ENCODE peak calls at places on chromosomes 1 and 21, in six cellular contexts. E, D, L, A, N and H are unnamed samples.

GRCh38 chr1:53328490-53329182 is 766 bp upstream of the LRP8 start:
- DNase-seq in A (no peak), E (no peak), L (peak), D (peak), N (peak), H (no peak)

GRCh38 chr21:35751171-35751570 is 309.2 kb downstream of the SETD4 start:
- DNase-seq in E (no peak), D (no peak), N (no peak), L (no peak), A (no peak), H (no peak)

GRCh38 chr1:10671551-10672375 is 124.7 kb downstream of the CASZ1 start:
- DNase-seq in E (no peak), L (no peak), N (peak), D (no peak), A (no peak), H (no peak)

GRCh38 chr1:6473974-6474814 is 8.2 kb upstream of the TNFRSF25 start:
- DNase-seq in D (no peak), L (no peak), N (peak), A (no peak), E (no peak), H (no peak)

GRCh38 chr1:205456383-205456867 is 580 bp upstream of the BLACAT1 start:
- DNase-seq in L (no peak), E (no peak), N (no peak), D (no peak), A (no peak), H (no peak)

GRCh38 chr1:206066479-206067171 is 13.7 kb downstream of the RHEX start:
- DNase-seq in D (no peak), L (no peak), A (no peak), N (no peak), E (no peak), H (no peak)

GRCh38 chr1:67053535-67053784 is 488 bp downstream of the SLC35D1 start:
- DNase-seq in E (no peak), D (peak), N (peak), A (no peak), L (peak), H (no peak)

GRCh38 chr21:39189857-39190604 is 6.8 kb upstream of the PSMG1 start:
- DNase-seq in A (no peak), D (no peak), N (no peak), E (no peak), L (no peak), H (no peak)

GRCh38 chr1:185517808-185518419 is 200.9 kb upstream of the IVNS1ABP start:
- DNase-seq in A (no peak), L (no peak), E (no peak), D (no peak), N (no peak), H (no peak)

GRCh38 chr1:222124602-222125001 is 382.7 kb upstream of the DUSP10 start:
- DNase-seq in N (no peak), A (no peak), E (no peak), D (no peak), L (no peak), H (no peak)

GRCh38 chr1:55694297-55694696 is 479.1 kb upstream of the USP24 start:
- DNase-seq in N (no peak), D (no peak), A (no peak), L (no peak), E (no peak), H (no peak)

DNA sequence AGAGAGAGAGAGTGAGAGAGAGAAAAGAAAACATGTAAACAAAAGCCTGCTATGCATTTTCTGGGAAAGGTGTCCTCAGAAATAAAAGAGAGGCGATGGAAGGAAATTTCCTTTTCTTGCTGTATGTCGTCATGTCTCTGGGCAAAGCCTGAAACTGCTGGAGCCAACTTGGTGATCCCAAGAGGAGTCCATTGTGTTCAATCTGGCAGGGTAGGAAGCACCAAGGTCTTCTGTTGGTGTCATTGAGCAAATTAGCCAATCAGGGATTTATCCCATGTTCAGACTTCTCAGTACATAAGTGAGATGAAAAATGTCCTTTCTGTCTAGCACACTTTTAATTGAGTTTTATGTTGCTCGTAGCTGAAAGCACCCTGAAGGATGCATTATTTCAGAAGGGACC is 260.0 kb upstream of the KAZN start:
- DNase-seq in L (no peak), N (no peak), D (no peak), E (no peak), A (no peak), H (no peak)
- TF ChIP-seq EP300 in L (no peak), N (no peak), D (no peak), E (no peak), A (no peak), H (no peak)

DNA sequence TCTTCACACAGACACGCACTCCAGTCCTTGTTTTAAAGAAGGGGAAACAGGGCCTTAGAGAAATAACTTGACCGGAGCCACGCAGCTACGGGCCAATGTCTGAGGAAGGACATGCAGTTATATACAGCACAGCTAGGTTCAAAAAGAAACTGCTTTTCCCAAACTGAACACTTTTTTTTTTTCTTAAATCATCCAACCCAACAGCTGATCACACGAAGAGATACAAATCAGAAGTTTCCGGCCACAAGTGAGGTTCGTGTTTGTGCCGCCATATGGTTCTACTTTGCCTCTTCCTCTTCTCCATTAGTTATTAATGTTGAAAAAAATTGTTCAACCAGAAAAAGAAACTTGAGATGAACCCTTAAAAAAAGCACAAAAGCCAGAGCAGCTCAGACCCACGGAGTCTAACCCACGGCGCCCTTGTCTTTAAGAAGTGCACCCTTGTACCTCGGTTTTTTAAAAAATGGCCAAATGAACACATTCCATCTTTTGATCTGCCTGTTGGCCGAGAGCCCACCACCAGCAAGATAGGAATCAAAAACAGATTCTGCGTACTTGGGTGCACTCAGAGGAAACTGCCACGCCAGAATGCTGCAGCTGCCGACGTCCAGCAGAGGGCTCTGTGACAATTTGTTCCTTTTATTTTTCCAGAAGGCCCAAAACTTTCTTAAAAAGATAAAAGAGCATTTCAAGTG is 78.9 kb downstream of the SLC66A1 start:
- DNase-seq in D (peak), L (peak), E (peak), N (peak), A (peak), H (peak)
- TF ChIP-seq EP300 in D (no peak), L (no peak), E (no peak), N (no peak), A (no peak), H (no peak)

DNA sequence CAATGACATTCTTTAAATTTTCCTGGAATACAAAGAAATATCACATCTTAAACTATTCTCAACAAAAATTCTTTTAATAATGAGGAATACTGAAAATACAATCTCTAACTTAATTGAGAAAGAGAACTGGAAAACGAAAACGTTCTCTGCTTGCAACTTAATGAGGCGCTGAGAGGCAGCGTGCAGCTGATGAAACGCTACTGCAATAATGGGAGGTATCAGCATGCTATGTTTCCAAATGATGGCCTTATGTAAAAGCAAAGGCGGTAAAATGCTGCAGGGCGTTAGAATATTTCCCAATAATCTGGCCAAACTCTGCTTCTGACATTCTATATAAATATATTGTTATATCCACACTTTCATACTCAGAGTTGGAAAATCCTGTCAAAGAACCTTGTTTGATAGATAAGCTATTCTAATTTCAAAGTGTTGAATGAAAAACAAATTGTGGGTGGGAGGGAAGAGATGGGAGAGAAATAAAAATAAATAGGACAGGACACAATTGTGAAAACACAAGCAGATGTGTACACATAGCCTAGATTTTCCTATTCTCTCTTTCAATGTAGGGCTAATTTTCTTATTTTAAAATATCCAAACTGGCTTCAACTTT is 70.9 kb downstream of the APP start:
- DNase-seq in D (no peak), E (no peak), A (no peak), N (no peak), L (no peak), H (no peak)
- TF ChIP-seq EP300 in D (no peak), E (no peak), A (no peak), N (no peak), L (no peak), H (no peak)

GRCh38 chr21:45699966-45700365 is 56.4 kb downstream of the PCBP3 start:
- DNase-seq in L (no peak), A (no peak), E (no peak), D (no peak), N (no peak), H (no peak)
- TF ChIP-seq EP300 in L (no peak), A (no peak), E (no peak), D (no peak), N (no peak), H (no peak)

GRCh38 chr1:224170748-224171478 is 12.1 kb upstream of the DEGS1 start:
- DNase-seq in N (peak), A (no peak), L (no peak), E (no peak), D (no peak), H (no peak)
- TF ChIP-seq EP300 in N (no peak), A (no peak), L (no peak), E (no peak), D (no peak), H (no peak)